ENCODE peak calls at places on chromosomes 1 and 21, in seven cellular contexts. One of them, this sample, is unnamed.

GRCh38 chr1:231663211-231663792 is 36.7 kb downstream of the DISC1 start:
- DNase-seq in pancreas: no peak
- DNase-seq in upper lobe of right lung: no peak
- DNase-seq in activated CD4-positive, alpha-beta T cell treated with anti-CD3 and anti-CD28 coated beads, Interleukin-2, amount 10 ng/mL, durations not matched to agents 7 days and 5 days: no peak
- DNase-seq in activated CD4-positive, CD25-positive, alpha-beta regulatory T cell: no peak
- DNase-seq in astrocyte of the spinal cord: peak; percentile 31
- DNase-seq in choroid plexus epithelial cell: peak; percentile 79
- DNase-seq in this sample: no peak

GRCh38 chr1:55127827-55128343 is 87.3 kb downstream of the USP24 start:
- DNase-seq in pancreas: no peak
- DNase-seq in upper lobe of right lung: no peak
- DNase-seq in activated CD4-positive, alpha-beta T cell treated with anti-CD3 and anti-CD28 coated beads, Interleukin-2, amount 10 ng/mL, durations not matched to agents 7 days and 5 days: no peak
- DNase-seq in activated CD4-positive, CD25-positive, alpha-beta regulatory T cell: no peak
- DNase-seq in astrocyte of the spinal cord: peak; percentile 36
- DNase-seq in choroid plexus epithelial cell: peak; percentile 30
- DNase-seq in this sample: peak; percentile 41

GRCh38 chr1:5423109-5423508 is 569.1 kb downstream of the NPHP4 start:
- DNase-seq in pancreas: no peak
- DNase-seq in upper lobe of right lung: peak; percentile 63
- DNase-seq in activated CD4-positive, alpha-beta T cell treated with anti-CD3 and anti-CD28 coated beads, Interleukin-2, amount 10 ng/mL, durations not matched to agents 7 days and 5 days: peak; percentile 50
- DNase-seq in activated CD4-positive, CD25-positive, alpha-beta regulatory T cell: peak; percentile 10
- DNase-seq in astrocyte of the spinal cord: no peak
- DNase-seq in choroid plexus epithelial cell: no peak
- DNase-seq in this sample: no peak

GRCh38 chr1:245549981-245550701 is 395.4 kb downstream of the KIF26B start:
- DNase-seq in pancreas: no peak
- DNase-seq in upper lobe of right lung: no peak
- DNase-seq in activated CD4-positive, alpha-beta T cell treated with anti-CD3 and anti-CD28 coated beads, Interleukin-2, amount 10 ng/mL, durations not matched to agents 7 days and 5 days: no peak
- DNase-seq in activated CD4-positive, CD25-positive, alpha-beta regulatory T cell: no peak
- DNase-seq in astrocyte of the spinal cord: no peak
- DNase-seq in choroid plexus epithelial cell: peak; percentile 16
- DNase-seq in this sample: no peak

GRCh38 chr1:174217787-174218574 is 58.7 kb downstream of the RABGAP1L start:
- DNase-seq in pancreas: no peak
- DNase-seq in upper lobe of right lung: no peak
- DNase-seq in activated CD4-positive, alpha-beta T cell treated with anti-CD3 and anti-CD28 coated beads, Interleukin-2, amount 10 ng/mL, durations not matched to agents 7 days and 5 days: no peak
- DNase-seq in activated CD4-positive, CD25-positive, alpha-beta regulatory T cell: no peak
- DNase-seq in astrocyte of the spinal cord: peak; percentile 55
- DNase-seq in choroid plexus epithelial cell: peak; percentile 72
- DNase-seq in this sample: no peak

GRCh38 chr21:42997053-42997452 is 22.7 kb downstream of the PKNOX1 start:
- DNase-seq in pancreas: no peak
- DNase-seq in upper lobe of right lung: peak; percentile 60
- DNase-seq in activated CD4-positive, alpha-beta T cell treated with anti-CD3 and anti-CD28 coated beads, Interleukin-2, amount 10 ng/mL, durations not matched to agents 7 days and 5 days: no peak
- DNase-seq in activated CD4-positive, CD25-positive, alpha-beta regulatory T cell: no peak
- DNase-seq in astrocyte of the spinal cord: peak; percentile 96
- DNase-seq in choroid plexus epithelial cell: peak; percentile 99
- DNase-seq in this sample: no peak

GRCh38 chr1:37473431-37474050 is 839 bp upstream of the ZC3H12A start:
- DNase-seq in pancreas: peak; percentile 37
- DNase-seq in upper lobe of right lung: no peak
- DNase-seq in activated CD4-positive, alpha-beta T cell treated with anti-CD3 and anti-CD28 coated beads, Interleukin-2, amount 10 ng/mL, durations not matched to agents 7 days and 5 days: peak; percentile 60
- DNase-seq in activated CD4-positive, CD25-positive, alpha-beta regulatory T cell: no peak
- DNase-seq in astrocyte of the spinal cord: peak; percentile 39
- DNase-seq in choroid plexus epithelial cell: peak; percentile 50
- DNase-seq in this sample: no peak

GRCh38 chr1:209530990-209531389 is 52.5 kb upstream of the CAMK1G start:
- DNase-seq in pancreas: no peak
- DNase-seq in upper lobe of right lung: no peak
- DNase-seq in activated CD4-positive, alpha-beta T cell treated with anti-CD3 and anti-CD28 coated beads, Interleukin-2, amount 10 ng/mL, durations not matched to agents 7 days and 5 days: no peak
- DNase-seq in activated CD4-positive, CD25-positive, alpha-beta regulatory T cell: no peak
- DNase-seq in astrocyte of the spinal cord: no peak
- DNase-seq in choroid plexus epithelial cell: no peak
- DNase-seq in this sample: no peak

GRCh38 chr1:68128157-68128556 is 77.7 kb upstream of the DIRAS3 start:
- DNase-seq in pancreas: no peak
- DNase-seq in upper lobe of right lung: no peak
- DNase-seq in activated CD4-positive, alpha-beta T cell treated with anti-CD3 and anti-CD28 coated beads, Interleukin-2, amount 10 ng/mL, durations not matched to agents 7 days and 5 days: no peak
- DNase-seq in activated CD4-positive, CD25-positive, alpha-beta regulatory T cell: no peak
- DNase-seq in astrocyte of the spinal cord: peak; percentile 81
- DNase-seq in choroid plexus epithelial cell: peak; percentile 76
- DNase-seq in this sample: no peak

GRCh38 chr1:55476445-55477015 is 261.4 kb upstream of the USP24 start:
- DNase-seq in pancreas: no peak
- DNase-seq in upper lobe of right lung: no peak
- DNase-seq in activated CD4-positive, alpha-beta T cell treated with anti-CD3 and anti-CD28 coated beads, Interleukin-2, amount 10 ng/mL, durations not matched to agents 7 days and 5 days: no peak
- DNase-seq in activated CD4-positive, CD25-positive, alpha-beta regulatory T cell: no peak
- DNase-seq in astrocyte of the spinal cord: peak; percentile 29
- DNase-seq in choroid plexus epithelial cell: peak; percentile 13
- DNase-seq in this sample: no peak

GRCh38 chr21:38910390-38911008 is 104.8 kb downstream of the ETS2 start:
- DNase-seq in pancreas: no peak
- DNase-seq in upper lobe of right lung: no peak
- DNase-seq in activated CD4-positive, alpha-beta T cell treated with anti-CD3 and anti-CD28 coated beads, Interleukin-2, amount 10 ng/mL, durations not matched to agents 7 days and 5 days: no peak
- DNase-seq in activated CD4-positive, CD25-positive, alpha-beta regulatory T cell: no peak
- DNase-seq in astrocyte of the spinal cord: no peak
- DNase-seq in choroid plexus epithelial cell: no peak
- DNase-seq in this sample: no peak

GRCh38 chr1:183607322-183607980 is 17.2 kb upstream of the NCF2 start:
- DNase-seq in pancreas: no peak
- DNase-seq in upper lobe of right lung: no peak
- DNase-seq in activated CD4-positive, alpha-beta T cell treated with anti-CD3 and anti-CD28 coated beads, Interleukin-2, amount 10 ng/mL, durations not matched to agents 7 days and 5 days: no peak
- DNase-seq in activated CD4-positive, CD25-positive, alpha-beta regulatory T cell: no peak
- DNase-seq in astrocyte of the spinal cord: no peak
- DNase-seq in choroid plexus epithelial cell: no peak
- DNase-seq in this sample: no peak

GRCh38 chr1:212621830-212622315 is 13.3 kb downstream of the ATF3 start:
- DNase-seq in pancreas: no peak
- DNase-seq in upper lobe of right lung: no peak
- DNase-seq in activated CD4-positive, alpha-beta T cell treated with anti-CD3 and anti-CD28 coated beads, Interleukin-2, amount 10 ng/mL, durations not matched to agents 7 days and 5 days: no peak
- DNase-seq in activated CD4-positive, CD25-positive, alpha-beta regulatory T cell: no peak
- DNase-seq in astrocyte of the spinal cord: no peak
- DNase-seq in choroid plexus epithelial cell: no peak
- DNase-seq in this sample: no peak

GRCh38 chr1:38244218-38244617 is 197.6 kb upstream of the POU3F1 start:
- DNase-seq in pancreas: no peak
- DNase-seq in upper lobe of right lung: no peak
- DNase-seq in activated CD4-positive, alpha-beta T cell treated with anti-CD3 and anti-CD28 coated beads, Interleukin-2, amount 10 ng/mL, durations not matched to agents 7 days and 5 days: no peak
- DNase-seq in activated CD4-positive, CD25-positive, alpha-beta regulatory T cell: no peak
- DNase-seq in astrocyte of the spinal cord: no peak
- DNase-seq in choroid plexus epithelial cell: no peak
- DNase-seq in this sample: no peak

GRCh38 chr1:29197993-29198392 is 16.3 kb upstream of the SRSF4 start:
- DNase-seq in pancreas: no peak
- DNase-seq in upper lobe of right lung: no peak
- DNase-seq in activated CD4-positive, alpha-beta T cell treated with anti-CD3 and anti-CD28 coated beads, Interleukin-2, amount 10 ng/mL, durations not matched to agents 7 days and 5 days: no peak
- DNase-seq in activated CD4-positive, CD25-positive, alpha-beta regulatory T cell: no peak
- DNase-seq in astrocyte of the spinal cord: no peak
- DNase-seq in choroid plexus epithelial cell: no peak
- DNase-seq in this sample: no peak

GRCh38 chr1:103267893-103268292 is 159.6 kb upstream of the COL11A1 start:
- DNase-seq in pancreas: no peak
- DNase-seq in upper lobe of right lung: no peak
- DNase-seq in activated CD4-positive, alpha-beta T cell treated with anti-CD3 and anti-CD28 coated beads, Interleukin-2, amount 10 ng/mL, durations not matched to agents 7 days and 5 days: no peak
- DNase-seq in activated CD4-positive, CD25-positive, alpha-beta regulatory T cell: no peak
- DNase-seq in astrocyte of the spinal cord: no peak
- DNase-seq in choroid plexus epithelial cell: peak; percentile 31
- DNase-seq in this sample: no peak

GRCh38 chr1:192903142-192903541 is 94.3 kb downstream of the RGS2 start:
- DNase-seq in pancreas: peak; percentile 67
- DNase-seq in upper lobe of right lung: no peak
- DNase-seq in activated CD4-positive, alpha-beta T cell treated with anti-CD3 and anti-CD28 coated beads, Interleukin-2, amount 10 ng/mL, durations not matched to agents 7 days and 5 days: no peak
- DNase-seq in activated CD4-positive, CD25-positive, alpha-beta regulatory T cell: no peak
- DNase-seq in astrocyte of the spinal cord: no peak
- DNase-seq in choroid plexus epithelial cell: no peak
- DNase-seq in this sample: no peak

This sample was measured in GM13977.